ENCODE peak calls at places on chromosomes 3 and 15, in five cellular contexts. One of them, this sample, is unnamed.

GRCh38 chr3:53222183-53222901 is 33.5 kb downstream of the TKT start:
- DNase-seq in CD8-positive, alpha-beta memory T cell: no peak
- DNase-seq in effector memory CD4-positive, alpha-beta T cell: no peak
- DNase-seq in fibroblast of lung: no peak
- DNase-seq in ovary: no peak
- DNase-seq in this sample: no peak

GRCh38 chr3:117534138-117534537 is 824.6 kb downstream of the TUSC7 start:
- DNase-seq in effector memory CD4-positive, alpha-beta T cell: no peak
- DNase-seq in fibroblast of lung: no peak
- DNase-seq in ovary: no peak
- DNase-seq in CD8-positive, alpha-beta memory T cell: no peak
- DNase-seq in this sample: no peak

GRCh38 chr3:155492841-155493240 is 199.4 kb upstream of the STRIT1 start:
- DNase-seq in CD8-positive, alpha-beta memory T cell: no peak
- DNase-seq in ovary: no peak
- DNase-seq in effector memory CD4-positive, alpha-beta T cell: no peak
- DNase-seq in fibroblast of lung: no peak
- DNase-seq in this sample: no peak

GRCh38 chr3:59334585-59334984 is 284.8 kb upstream of the CFAP20DC start:
- DNase-seq in CD8-positive, alpha-beta memory T cell: no peak
- DNase-seq in effector memory CD4-positive, alpha-beta T cell: no peak
- DNase-seq in ovary: no peak
- DNase-seq in fibroblast of lung: peak; percentile 42
- DNase-seq in this sample: no peak

GRCh38 chr3:138914870-138915502 is 32.0 kb downstream of the FOXL2 start:
- DNase-seq in effector memory CD4-positive, alpha-beta T cell: no peak
- DNase-seq in ovary: no peak
- DNase-seq in fibroblast of lung: peak; percentile 59
- DNase-seq in CD8-positive, alpha-beta memory T cell: no peak
- DNase-seq in this sample: no peak

GRCh38 chr15:84659904-84660781 is 2.1 kb upstream of the NMB start:
- DNase-seq in ovary: no peak
- DNase-seq in effector memory CD4-positive, alpha-beta T cell: no peak
- DNase-seq in fibroblast of lung: no peak
- DNase-seq in CD8-positive, alpha-beta memory T cell: no peak
- DNase-seq in this sample: no peak

GRCh38 chr3:4722103-4722502 is 229.0 kb downstream of the ITPR1 start:
- DNase-seq in fibroblast of lung: peak; percentile 65
- DNase-seq in effector memory CD4-positive, alpha-beta T cell: no peak
- DNase-seq in ovary: peak; percentile 53
- DNase-seq in CD8-positive, alpha-beta memory T cell: no peak
- DNase-seq in this sample: peak; percentile 51

GRCh38 chr3:4340411-4341335 is 37.5 kb downstream of the SETMAR start:
- DNase-seq in effector memory CD4-positive, alpha-beta T cell: no peak
- DNase-seq in fibroblast of lung: peak; percentile 29
- DNase-seq in CD8-positive, alpha-beta memory T cell: no peak
- DNase-seq in ovary: no peak
- DNase-seq in this sample: no peak

GRCh38 chr15:86231864-86232801 is 152.5 kb downstream of the AGBL1 start:
- DNase-seq in fibroblast of lung: peak; percentile 25
- DNase-seq in effector memory CD4-positive, alpha-beta T cell: no peak
- DNase-seq in ovary: no peak
- DNase-seq in CD8-positive, alpha-beta memory T cell: peak; percentile 9
- DNase-seq in this sample: peak; percentile 45

GRCh38 chr15:98800437-98801233 is 152.3 kb downstream of the IGF1R start:
- DNase-seq in CD8-positive, alpha-beta memory T cell: no peak
- DNase-seq in fibroblast of lung: peak; percentile 95
- DNase-seq in ovary: peak; percentile 64
- DNase-seq in effector memory CD4-positive, alpha-beta T cell: no peak
- DNase-seq in this sample: peak; percentile 96

GRCh38 chr3:138195491-138195890 is 8.4 kb downstream of the ARMC8 start:
- DNase-seq in ovary: no peak
- DNase-seq in CD8-positive, alpha-beta memory T cell: no peak
- DNase-seq in effector memory CD4-positive, alpha-beta T cell: no peak
- DNase-seq in fibroblast of lung: no peak
- DNase-seq in this sample: no peak

GRCh38 chr15:40511093-40511471 is 40.3 kb downstream of the CHST14 start:
- DNase-seq in ovary: peak; percentile 45
- DNase-seq in effector memory CD4-positive, alpha-beta T cell: no peak
- DNase-seq in CD8-positive, alpha-beta memory T cell: no peak
- DNase-seq in fibroblast of lung: no peak
- DNase-seq in this sample: no peak

GRCh38 chr3:179933079-179933478 is 103.7 kb downstream of the PEX5L start:
- DNase-seq in fibroblast of lung: no peak
- DNase-seq in CD8-positive, alpha-beta memory T cell: no peak
- DNase-seq in ovary: no peak
- DNase-seq in effector memory CD4-positive, alpha-beta T cell: no peak
- DNase-seq in this sample: no peak

GRCh38 chr3:23999012-23999641 is 54.0 kb downstream of the NR1D2 start:
- DNase-seq in effector memory CD4-positive, alpha-beta T cell: no peak
- DNase-seq in ovary: peak; percentile 85
- DNase-seq in fibroblast of lung: peak; percentile 66
- DNase-seq in CD8-positive, alpha-beta memory T cell: peak; percentile 31
- DNase-seq in this sample: peak; percentile 82

GRCh38 chr3:10273697-10274305 is 18.9 kb downstream of the GHRL start:
- DNase-seq in ovary: no peak
- DNase-seq in fibroblast of lung: peak; percentile 36
- DNase-seq in effector memory CD4-positive, alpha-beta T cell: no peak
- DNase-seq in CD8-positive, alpha-beta memory T cell: no peak
- DNase-seq in this sample: no peak

GRCh38 chr15:68888419-68888818 is 41.9 kb upstream of the SPESP1 start:
- DNase-seq in CD8-positive, alpha-beta memory T cell: no peak
- DNase-seq in fibroblast of lung: no peak
- DNase-seq in ovary: no peak
- DNase-seq in effector memory CD4-positive, alpha-beta T cell: no peak
- DNase-seq in this sample: no peak

GRCh38 chr3:111850481-111850880 is 8.6 kb upstream of the PHLDB2 start:
- DNase-seq in CD8-positive, alpha-beta memory T cell: no peak
- DNase-seq in effector memory CD4-positive, alpha-beta T cell: no peak
- DNase-seq in ovary: no peak
- DNase-seq in fibroblast of lung: peak; percentile 88
- DNase-seq in this sample: no peak

GRCh38 chr15:35657679-35658201 is 111.8 kb upstream of the DPH6 start:
- DNase-seq in CD8-positive, alpha-beta memory T cell: no peak
- DNase-seq in effector memory CD4-positive, alpha-beta T cell: no peak
- DNase-seq in ovary: no peak
- DNase-seq in fibroblast of lung: peak; percentile 61
- DNase-seq in this sample: peak; percentile 92

GRCh38 chr3:43191116-43191515 is 85.2 kb upstream of the POMGNT2 start:
- DNase-seq in CD8-positive, alpha-beta memory T cell: no peak
- DNase-seq in fibroblast of lung: no peak
- DNase-seq in effector memory CD4-positive, alpha-beta T cell: no peak
- DNase-seq in ovary: no peak
- DNase-seq in this sample: no peak

GRCh38 chr3:40608091-40608490 is 83.3 kb downstream of the ZNF621 start:
- DNase-seq in ovary: no peak
- DNase-seq in CD8-positive, alpha-beta memory T cell: no peak
- DNase-seq in fibroblast of lung: no peak
- DNase-seq in effector memory CD4-positive, alpha-beta T cell: no peak
- DNase-seq in this sample: no peak

GRCh38 chr3:133463441-133463860 is 63.6 kb downstream of the BFSP2 start:
- DNase-seq in ovary: no peak
- DNase-seq in effector memory CD4-positive, alpha-beta T cell: no peak
- DNase-seq in CD8-positive, alpha-beta memory T cell: no peak
- DNase-seq in fibroblast of lung: no peak
- DNase-seq in this sample: no peak

GRCh38 chr15:70503073-70503745 is 260.1 kb downstream of the UACA start:
- DNase-seq in CD8-positive, alpha-beta memory T cell: no peak
- DNase-seq in ovary: no peak
- DNase-seq in fibroblast of lung: no peak
- DNase-seq in effector memory CD4-positive, alpha-beta T cell: no peak
- DNase-seq in this sample: no peak

GRCh38 chr3:141240290-141241247 is 8.9 kb downstream of the PXYLP1 start:
- DNase-seq in fibroblast of lung: no peak
- DNase-seq in effector memory CD4-positive, alpha-beta T cell: no peak
- DNase-seq in ovary: no peak
- DNase-seq in CD8-positive, alpha-beta memory T cell: no peak
- DNase-seq in this sample: peak; percentile 73

GRCh38 chr15:94282269-94283250 is 51.2 kb downstream of the MCTP2 start:
- DNase-seq in ovary: no peak
- DNase-seq in fibroblast of lung: no peak
- DNase-seq in CD8-positive, alpha-beta memory T cell: no peak
- DNase-seq in effector memory CD4-positive, alpha-beta T cell: no peak
- DNase-seq in this sample: no peak

GRCh38 chr15:68400066-68400456 is 31.9 kb downstream of the ITGA11 start:
- DNase-seq in ovary: no peak
- DNase-seq in effector memory CD4-positive, alpha-beta T cell: no peak
- DNase-seq in CD8-positive, alpha-beta memory T cell: no peak
- DNase-seq in fibroblast of lung: no peak
- DNase-seq in this sample: no peak

GRCh38 chr3:100427694-100428093 is 26.4 kb downstream of the LNP1 start:
- DNase-seq in effector memory CD4-positive, alpha-beta T cell: no peak
- DNase-seq in CD8-positive, alpha-beta memory T cell: no peak
- DNase-seq in fibroblast of lung: peak; percentile 6
- DNase-seq in ovary: no peak
- DNase-seq in this sample: no peak

GRCh38 chr15:100842756-100843730 is 36.6 kb upstream of the ALDH1A3 start:
- DNase-seq in ovary: no peak
- DNase-seq in CD8-positive, alpha-beta memory T cell: no peak
- DNase-seq in fibroblast of lung: peak; percentile 92
- DNase-seq in effector memory CD4-positive, alpha-beta T cell: no peak
- DNase-seq in this sample: no peak

GRCh38 chr15:82108489-82109078 is 62.8 kb upstream of the MEX3B start:
- DNase-seq in fibroblast of lung: peak; percentile 48
- DNase-seq in CD8-positive, alpha-beta memory T cell: peak; percentile 43
- DNase-seq in ovary: peak; percentile 28
- DNase-seq in effector memory CD4-positive, alpha-beta T cell: peak; percentile 7
- DNase-seq in this sample: peak; percentile 28

GRCh38 chr3:100761951-100762350 is 52.7 kb downstream of the TFG start:
- DNase-seq in fibroblast of lung: no peak
- DNase-seq in CD8-positive, alpha-beta memory T cell: no peak
- DNase-seq in ovary: no peak
- DNase-seq in effector memory CD4-positive, alpha-beta T cell: no peak
- DNase-seq in this sample: no peak

GRCh38 chr3:27577504-27577903 is 93.3 kb upstream of the SLC4A7 start:
- DNase-seq in ovary: no peak
- DNase-seq in effector memory CD4-positive, alpha-beta T cell: no peak
- DNase-seq in CD8-positive, alpha-beta memory T cell: no peak
- DNase-seq in fibroblast of lung: no peak
- DNase-seq in this sample: no peak

GRCh38 chr3:70757658-70758057 is 445.2 kb upstream of the MDFIC2 start:
- DNase-seq in CD8-positive, alpha-beta memory T cell: no peak
- DNase-seq in ovary: no peak
- DNase-seq in fibroblast of lung: no peak
- DNase-seq in effector memory CD4-positive, alpha-beta T cell: no peak
- DNase-seq in this sample: no peak

GRCh38 chr3:128725932-128726690 is at the start of gene RAB7A:
- DNase-seq in CD8-positive, alpha-beta memory T cell: peak; percentile 96
- DNase-seq in effector memory CD4-positive, alpha-beta T cell: peak; percentile 92
- DNase-seq in fibroblast of lung: peak; percentile 99
- DNase-seq in ovary: peak; percentile 98
- DNase-seq in this sample: peak; percentile 99

GRCh38 chr3:128720891-128721290 is 5.1 kb upstream of the RAB7A start:
- DNase-seq in CD8-positive, alpha-beta memory T cell: no peak
- DNase-seq in ovary: no peak
- DNase-seq in effector memory CD4-positive, alpha-beta T cell: no peak
- DNase-seq in fibroblast of lung: no peak
- DNase-seq in this sample: no peak

GRCh38 chr3:128725547-128725931 is 444 bp upstream of the RAB7A start:
- DNase-seq in fibroblast of lung: no peak
- DNase-seq in CD8-positive, alpha-beta memory T cell: no peak
- DNase-seq in ovary: no peak
- DNase-seq in effector memory CD4-positive, alpha-beta T cell: no peak
- DNase-seq in this sample: no peak

GRCh38 chr3:128726691-128727031 is 678 bp downstream of the RAB7A start:
- DNase-seq in fibroblast of lung: peak; percentile 74
- DNase-seq in effector memory CD4-positive, alpha-beta T cell: peak; percentile 31
- DNase-seq in ovary: peak; percentile 51
- DNase-seq in CD8-positive, alpha-beta memory T cell: peak; percentile 29
- DNase-seq in this sample: peak; percentile 38

GRCh38 chr3:128723477-128723876 is 2.5 kb upstream of the RAB7A start:
- DNase-seq in effector memory CD4-positive, alpha-beta T cell: no peak
- DNase-seq in fibroblast of lung: no peak
- DNase-seq in CD8-positive, alpha-beta memory T cell: no peak
- DNase-seq in ovary: no peak
- DNase-seq in this sample: no peak
- H3K4me3 ChIP-seq in effector memory CD4-positive, alpha-beta T cell: no peak overlapping the region
- H3K4me3 ChIP-seq in fibroblast of lung: no peak overlapping the region
- H3K4me3 ChIP-seq in CD8-positive, alpha-beta memory T cell: no peak overlapping the region
- H3K4me3 ChIP-seq in ovary: no peak overlapping the region
- H3K4me3 ChIP-seq in this sample: no peak overlapping the region

DNA sequence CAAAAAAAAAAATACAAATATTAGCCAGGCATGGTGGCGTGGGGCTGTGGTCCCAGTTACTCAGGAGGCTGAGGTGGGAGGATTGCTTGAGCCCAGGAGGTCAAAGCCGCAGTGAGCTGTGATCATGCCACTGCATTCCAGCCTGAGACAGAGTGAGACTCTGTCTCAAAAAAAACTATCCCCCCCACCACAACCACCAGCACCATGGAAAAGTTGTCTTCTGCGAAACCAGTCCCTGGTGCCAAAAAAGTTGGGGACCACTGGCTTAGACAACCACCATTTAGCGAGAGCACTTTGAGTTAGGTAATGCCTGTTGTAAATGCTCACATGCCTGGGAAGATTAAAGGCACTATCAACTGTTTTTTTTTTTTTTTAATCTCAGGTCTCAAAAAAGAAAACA is 15.4 kb downstream of the ARHGAP31 start:
- DNase-seq in CD8-positive, alpha-beta memory T cell: no peak
- DNase-seq in fibroblast of lung: no peak
- DNase-seq in effector memory CD4-positive, alpha-beta T cell: no peak
- DNase-seq in ovary: no peak
- DNase-seq in this sample: no peak
- H3K4me1 ChIP-seq in CD8-positive, alpha-beta memory T cell: no peaks in the 10 kb centered on the region
- H3K4me1 ChIP-seq in fibroblast of lung: peaks cover 22% of the 10 kb centered on the region
- H3K4me1 ChIP-seq in effector memory CD4-positive, alpha-beta T cell: no peaks in the 10 kb centered on the region
- H3K4me1 ChIP-seq in ovary: peaks cover 4% of the 10 kb centered on the region
- H3K4me1 ChIP-seq in this sample: no peaks in the 10 kb centered on the region

GRCh38 chr3:149197669-149198068 is 24.0 kb downstream of the CP start:
- DNase-seq in ovary: no peak
- DNase-seq in fibroblast of lung: no peak
- DNase-seq in CD8-positive, alpha-beta memory T cell: no peak
- DNase-seq in effector memory CD4-positive, alpha-beta T cell: no peak
- DNase-seq in this sample: no peak
- H3K4me3 ChIP-seq in ovary: no peak overlapping the region
- H3K4me3 ChIP-seq in fibroblast of lung: no peak overlapping the region
- H3K4me3 ChIP-seq in CD8-positive, alpha-beta memory T cell: no peak overlapping the region
- H3K4me3 ChIP-seq in effector memory CD4-positive, alpha-beta T cell: no peak overlapping the region
- H3K4me3 ChIP-seq in this sample: no peak overlapping the region

DNA sequence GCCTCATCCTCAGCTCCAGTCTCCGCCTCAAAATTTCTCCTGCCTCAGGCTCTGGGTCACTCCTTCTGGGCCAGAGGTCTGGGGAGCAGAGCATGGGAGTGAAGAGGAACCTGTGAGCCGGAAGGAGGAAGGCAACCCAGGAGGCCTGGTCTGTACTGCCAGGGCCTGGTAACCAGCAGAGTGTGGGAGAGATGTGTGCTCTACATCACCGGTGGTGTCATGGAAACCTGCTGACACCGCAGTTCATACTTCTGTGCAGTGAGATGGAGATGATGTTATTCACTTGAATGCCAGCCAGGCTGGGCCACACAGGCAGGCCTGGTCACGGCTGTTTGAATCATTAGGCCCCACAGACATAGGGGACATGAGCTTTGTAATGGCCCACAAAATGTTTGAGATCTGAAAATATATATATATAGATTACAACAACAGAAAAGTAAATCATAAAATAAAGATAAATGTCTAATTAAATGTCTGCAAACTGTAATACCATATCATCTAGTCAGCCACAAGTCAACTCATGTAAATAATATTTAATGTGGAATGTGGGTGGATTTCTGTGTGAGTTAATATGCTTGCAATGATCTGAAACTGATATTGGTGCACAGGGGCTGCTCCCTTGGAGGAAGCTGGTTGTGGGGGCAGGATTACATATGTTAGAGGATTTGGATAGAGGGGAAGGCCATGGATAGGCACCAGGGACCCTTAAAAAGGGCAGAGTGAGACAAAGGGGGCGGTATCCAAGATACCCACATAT is 108.5 kb upstream of the PFN2 start:
- DNase-seq in ovary: no peak
- DNase-seq in CD8-positive, alpha-beta memory T cell: no peak
- DNase-seq in fibroblast of lung: peak; percentile 87
- DNase-seq in effector memory CD4-positive, alpha-beta T cell: no peak
- DNase-seq in this sample: peak; percentile 46
- H3K4me1 ChIP-seq in ovary: no peaks in the 10 kb centered on the region
- H3K4me1 ChIP-seq in CD8-positive, alpha-beta memory T cell: no peaks in the 10 kb centered on the region
- H3K4me1 ChIP-seq in fibroblast of lung: peaks cover 23% of the 10 kb centered on the region
- H3K4me1 ChIP-seq in effector memory CD4-positive, alpha-beta T cell: no peaks in the 10 kb centered on the region
- H3K4me1 ChIP-seq in this sample: peaks cover 38% of the 10 kb centered on the region